ENCODE peak calls at places on chromosomes 1 and 21, in nine cellular contexts. S is HS-5; G is KG1; J is ecto neural progenitor cell; I is HFF-Myc; U is dorsolateral prefrontal cortex; D is NCI-H1694 treated with DMSO at 0.1 percent for 48 hours; R is fibroblast of mammary gland; O is stimulated activated CD4-positive, alpha-beta T cell treated with anti-CD3 and anti-CD28 coated beads, Interleukin-2, amount 100 ng/mL, for 24 hours. H is an unnamed sample.

GRCh38 chr1:93078935-93079654 is at the start of gene MTF2:
- DNase-seq in S (peak), G (peak), J (peak), I (peak), U (peak), D (peak), R (peak), O (peak), H (peak)

GRCh38 chr1:52662645-52663313 is 29.8 kb downstream of the SHISAL2A start:
- DNase-seq in S (no peak), G (no peak), J (peak), I (no peak), U (no peak), D (no peak), R (peak), O (no peak), H (no peak)

GRCh38 chr1:221888801-221889200 is 146.9 kb upstream of the DUSP10 start:
- DNase-seq in S (no peak), G (no peak), J (no peak), I (no peak), U (no peak), D (no peak), R (no peak), O (no peak), H (no peak)

GRCh38 chr1:236465959-236466303 is 57.9 kb upstream of the LGALS8 start:
- DNase-seq in S (no peak), G (no peak), J (no peak), I (no peak), U (no peak), D (no peak), R (no peak), O (no peak), H (no peak)

GRCh38 chr1:54220004-54220811 is 20.2 kb downstream of the MRPL37 start:
- DNase-seq in S (no peak), G (no peak), J (no peak), I (no peak), U (peak), D (no peak), R (peak), O (no peak), H (no peak)

GRCh38 chr21:36282568-36283230 is 37.3 kb upstream of the MORC3 start:
- DNase-seq in S (no peak), G (no peak), J (no peak), I (no peak), U (no peak), D (no peak), R (peak), O (no peak), H (no peak)

GRCh38 chr1:20719871-20720620 is 2.2 kb upstream of the KIF17 start:
- DNase-seq in S (no peak), G (no peak), J (no peak), I (no peak), U (peak), D (no peak), R (no peak), O (no peak), H (no peak)

GRCh38 chr1:67372898-67373297 is 57.3 kb downstream of the SERBP1 start:
- DNase-seq in S (no peak), G (no peak), J (no peak), I (no peak), U (no peak), D (no peak), R (no peak), O (no peak), H (no peak)

GRCh38 chr1:31376374-31377134 is 3.7 kb upstream of the FABP3 start:
- DNase-seq in S (peak), G (no peak), J (peak), I (peak), U (peak), D (peak), R (peak), O (no peak), H (peak)

GRCh38 chr1:169550294-169550693 is 36.0 kb downstream of the F5 start:
- DNase-seq in S (no peak), G (no peak), J (no peak), I (peak), U (no peak), D (peak), R (peak), O (no peak), H (peak)

GRCh38 chr21:25313891-25314646 is 293.2 kb downstream of the MRPL39 start:
- DNase-seq in S (peak), G (peak), J (no peak), I (no peak), U (no peak), D (peak), R (peak), O (no peak), H (no peak)

GRCh38 chr1:43834280-43835140 is 99.1 kb upstream of the ARTN start:
- DNase-seq in S (no peak), G (no peak), J (no peak), I (peak), U (no peak), D (no peak), R (peak), O (no peak), H (no peak)

GRCh38 chr1:203289281-203289981 is 15.9 kb upstream of the BTG2 start:
- DNase-seq in S (no peak), G (peak), J (no peak), I (no peak), U (no peak), D (peak), R (no peak), O (peak), H (no peak)

GRCh38 chr1:154418898-154419619 is 13.9 kb downstream of the IL6R start:
- DNase-seq in S (no peak), G (no peak), J (no peak), I (no peak), U (no peak), D (no peak), R (no peak), O (no peak), H (no peak)

GRCh38 chr1:55816456-55816794 is 601.3 kb upstream of the USP24 start:
- DNase-seq in S (no peak), G (no peak), J (no peak), I (no peak), U (no peak), D (no peak), R (peak), O (no peak), H (no peak)

GRCh38 chr1:148362141-148362929 is 120.8 kb downstream of the PPIAL4G start:
- DNase-seq in S (no peak), G (no peak), J (peak), I (no peak), U (no peak), D (no peak), R (peak), O (peak), H (no peak)

GRCh38 chr1:87331319-87332269 is 2.9 kb downstream of the LMO4 start:
- DNase-seq in S (no peak), G (peak), J (peak), I (no peak), U (peak), D (peak), R (peak), O (peak), H (no peak)

GRCh38 chr1:34781071-34781843 is at the start of gene GJB3:
- DNase-seq in S (no peak), G (no peak), J (no peak), I (no peak), U (peak), D (no peak), R (no peak), O (no peak), H (no peak)

GRCh38 chr1:3698660-3699408 is 46.5 kb downstream of the TP73 start:
- DNase-seq in S (no peak), G (no peak), J (no peak), I (no peak), U (no peak), D (no peak), R (no peak), O (no peak), H (no peak)

GRCh38 chr1:204296431-204296988 is 63.2 kb downstream of the PLEKHA6 start:
- DNase-seq in S (no peak), G (no peak), J (no peak), I (no peak), U (no peak), D (no peak), R (peak), O (no peak), H (no peak)

GRCh38 chr1:16397095-16397494 is 30.1 kb downstream of the SZRD1 start:
- DNase-seq in S (no peak), G (no peak), J (no peak), I (no peak), U (no peak), D (no peak), R (no peak), O (no peak), H (no peak)

GRCh38 chr1:234107416-234108021 is 203.0 kb downstream of the SLC35F3 start:
- DNase-seq in S (no peak), G (no peak), J (no peak), I (no peak), U (no peak), D (no peak), R (no peak), O (no peak), H (no peak)

GRCh38 chr1:14441302-14441741 is 157.2 kb upstream of the KAZN start:
- DNase-seq in S (peak), G (no peak), J (no peak), I (peak), U (no peak), D (no peak), R (peak), O (no peak), H (no peak)

GRCh38 chr1:22365331-22366295 is 86.0 kb upstream of the ZBTB40 start:
- DNase-seq in S (no peak), G (no peak), J (no peak), I (no peak), U (no peak), D (no peak), R (peak), O (no peak), H (no peak)

GRCh38 chr1:177077734-177078489 is 86.6 kb downstream of the ASTN1 start:
- DNase-seq in S (peak), G (no peak), J (no peak), I (peak), U (no peak), D (no peak), R (peak), O (no peak), H (no peak)

GRCh38 chr1:171172471-171172870 is 12.6 kb upstream of the FMO2 start:
- DNase-seq in S (no peak), G (no peak), J (no peak), I (no peak), U (no peak), D (no peak), R (no peak), O (no peak), H (no peak)